ENCODE peak calls at places on chromosomes 12 and 14, in eight cellular contexts. R, V, F, N, S, D, E and G are unnamed samples. For H3K4me1, the result is how much of the 10 kb centered on the place peaks cover.

GRCh38 chr12:76337583-76337982 is 10.6 kb downstream of the BBS10 start:
- DNase-seq in R (no peak), E (no peak), N (no peak), F (peak), S (no peak), D (no peak), V (no peak), G (no peak)

GRCh38 chr12:57893460-57894353 is 47.2 kb upstream of the CTDSP2 start:
- DNase-seq in N (peak), R (peak), E (peak), S (no peak), D (no peak), F (no peak), V (no peak), G (peak)

GRCh38 chr14:102317564-102318248 is 1.8 kb upstream of the ZNF839 start:
- DNase-seq in V (peak), N (peak), F (peak), S (peak), R (peak), D (no peak), E (no peak), G (peak)

GRCh38 chr14:93894992-93895391 is 32.2 kb upstream of the FAM181A start:
- DNase-seq in D (no peak), S (no peak), F (no peak), R (peak), V (no peak), E (peak), N (peak), G (no peak)

GRCh38 chr12:50725011-50725899 is 38.6 kb upstream of the ATF1 start:
- DNase-seq in D (no peak), R (no peak), E (no peak), F (no peak), S (no peak), N (no peak), V (no peak), G (no peak)

GRCh38 chr12:79164890-79165289 is 300.3 kb downstream of the SYT1 start:
- DNase-seq in E (no peak), S (no peak), V (no peak), D (no peak), F (no peak), N (no peak), R (no peak), G (no peak)

GRCh38 chr14:60651936-60652673 is 2.8 kb upstream of the SIX1 start:
- DNase-seq in N (peak), D (no peak), E (peak), S (no peak), F (no peak), R (peak), V (no peak), G (peak)

GRCh38 chr14:99445916-99446315 is 34.7 kb downstream of the SETD3 start:
- DNase-seq in S (no peak), N (no peak), V (no peak), E (no peak), R (no peak), D (no peak), F (no peak), G (no peak)

GRCh38 chr14:22926316-22926715 is 2.9 kb downstream of the PRMT5 start:
- DNase-seq in D (no peak), S (no peak), V (peak), N (no peak), F (peak), E (no peak), R (no peak), G (peak)

GRCh38 chr14:79442776-79443175 is 768.5 kb downstream of the DIO2 start:
- DNase-seq in R (no peak), F (no peak), D (no peak), E (no peak), N (no peak), S (no peak), V (no peak), G (no peak)

GRCh38 chr14:100891051-100891450 is 12.5 kb downstream of the RTL1 start:
- DNase-seq in V (no peak), R (no peak), N (no peak), F (no peak), D (no peak), S (no peak), E (no peak), G (no peak)

GRCh38 chr12:45863332-45863731 is 127.0 kb downstream of the SCAF11 start:
- DNase-seq in D (no peak), F (no peak), E (no peak), V (no peak), N (no peak), S (no peak), R (no peak), G (no peak)

GRCh38 chr12:27960822-27961221 is 11.7 kb downstream of the PTHLH start:
- DNase-seq in E (no peak), R (no peak), F (no peak), D (no peak), V (no peak), S (no peak), N (no peak), G (no peak)

GRCh38 chr14:67665886-67666285 is 8.5 kb downstream of the VTI1B start:
- DNase-seq in V (no peak), F (no peak), N (no peak), S (no peak), E (no peak), R (no peak), D (no peak), G (no peak)

GRCh38 chr12:81974762-81975161 is 215.6 kb upstream of the PPFIA2 start:
- DNase-seq in R (no peak), F (no peak), E (no peak), N (no peak), D (no peak), V (no peak), S (peak), G (no peak)

GRCh38 chr12:124524231-124524925 is 43.0 kb downstream of the NCOR2 start:
- DNase-seq in V (no peak), F (peak), E (no peak), N (no peak), R (no peak), S (no peak), D (no peak), G (no peak)

GRCh38 chr12:46699986-46700385 is 125.8 kb downstream of the SLC38A4 start:
- DNase-seq in N (no peak), E (no peak), F (no peak), S (no peak), V (no peak), R (no peak), D (no peak), G (no peak)

GRCh38 chr12:85804663-85805062 is 31.5 kb downstream of the RASSF9 start:
- DNase-seq in E (no peak), D (no peak), S (no peak), V (no peak), N (no peak), R (no peak), F (no peak), G (no peak)

GRCh38 chr12:115135800-115136211 is 451.8 kb upstream of the TBX3 start:
- DNase-seq in R (no peak), D (no peak), N (no peak), S (no peak), F (no peak), E (no peak), V (no peak), G (peak)

GRCh38 chr14:34018125-34018524 is 67.3 kb upstream of the EGLN3 start:
- DNase-seq in V (no peak), F (no peak), E (no peak), D (no peak), R (no peak), N (no peak), S (no peak), G (no peak)

GRCh38 chr12:72288911-72289310 is 16.7 kb downstream of the TRHDE start:
- DNase-seq in N (no peak), D (no peak), R (no peak), S (no peak), V (no peak), F (no peak), E (no peak), G (no peak)

GRCh38 chr14:85531141-85531593 is 1.2 kb downstream of the FLRT2 start:
- DNase-seq in F (no peak), E (peak), V (no peak), R (peak), S (no peak), N (peak), D (no peak), G (peak)

GRCh38 chr12:100154472-100155247 is 12.0 kb upstream of the BLTP3B start:
- DNase-seq in E (peak), D (peak), R (peak), V (peak), S (peak), F (peak), N (peak), G (peak)

DNA sequence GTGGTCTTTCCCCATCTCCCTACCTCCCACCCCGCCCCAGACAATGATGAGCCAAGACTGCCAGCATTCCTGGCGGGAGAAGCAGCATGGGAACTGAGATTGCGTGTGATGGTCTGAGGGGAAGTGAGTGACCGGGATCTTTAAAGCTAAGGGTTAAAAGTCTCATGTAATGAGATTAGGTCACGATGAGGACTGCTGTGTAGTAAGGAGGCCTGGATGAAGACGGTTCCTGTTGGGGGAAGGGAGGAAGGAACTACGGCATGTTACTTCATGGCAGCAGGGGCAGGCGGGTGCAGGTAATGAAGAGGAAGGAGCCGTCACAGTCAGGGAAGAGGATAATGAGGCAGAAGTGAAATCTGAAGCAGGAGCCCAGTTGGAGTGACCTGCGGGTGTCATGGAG is 243.3 kb upstream of the FKBP4 start:
- DNase-seq in V (no peak), D (no peak), S (no peak), N (no peak), R (no peak), E (no peak), F (no peak), G (no peak)
- H3K4me1 ChIP-seq in V (under half), D (under half), S (under half), N (under half), R (under half), E (under half), F (under half), G (under half)

DNA sequence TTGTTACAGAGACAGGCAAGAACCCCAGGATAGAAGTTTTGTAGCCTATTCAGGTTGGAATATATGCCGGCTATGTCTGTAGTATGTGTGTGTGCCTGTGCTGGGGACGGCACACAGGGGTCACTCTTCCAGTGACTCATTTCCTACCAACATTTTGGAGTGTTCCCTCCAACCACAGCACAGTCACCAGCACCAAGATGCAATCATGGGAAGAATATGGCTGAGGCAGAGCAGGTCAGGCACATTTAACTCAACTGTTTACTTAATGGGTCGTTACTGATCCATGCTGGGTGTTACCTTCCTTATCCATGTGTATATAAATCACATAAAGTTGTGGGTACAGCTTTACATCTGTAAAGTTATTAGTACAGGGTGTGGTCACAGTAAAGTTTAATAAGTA is 178.3 kb downstream of the PRKD1 start:
- DNase-seq in N (no peak), R (no peak), S (no peak), E (no peak), V (no peak), F (peak), D (no peak), G (no peak)
- TF ChIP-seq CTCF in N (no peak), R (no peak), S (no peak), E (no peak), V (no peak), F (no peak), D (no peak), G (no peak)

GRCh38 chr14:89304972-89305703 is 111.9 kb downstream of the FOXN3 start:
- DNase-seq in S (peak), D (no peak), R (peak), V (peak), F (peak), E (peak), N (no peak), G (peak)
- TF ChIP-seq EZH2phosphoT487 in S (no peak), D (no peak), R (no peak), V (no peak), F (no peak), E (no peak), N (no peak), G (no peak)

GRCh38 chr12:1459339-1459738 is 135.0 kb downstream of the FBXL14 start:
- DNase-seq in E (no peak), F (no peak), D (no peak), N (no peak), V (no peak), R (no peak), S (no peak), G (no peak)
- H3K4me1 ChIP-seq in E (under half), F (under half), D (under half), N (under half), V (under half), R (under half), S (under half), G (under half)

GRCh38 chr12:120358412-120359158 is 10.4 kb downstream of the MSI1 start:
- DNase-seq in D (no peak), R (peak), N (peak), E (no peak), F (no peak), S (no peak), V (no peak), G (no peak)
- TF ChIP-seq CTCF in D (peak), R (peak), N (peak), E (no peak), F (peak), S (no peak), V (peak), G (no peak)

GRCh38 chr12:96194901-96195844 is 998 bp downstream of the ELK3 start:
- DNase-seq in S (peak), E (peak), D (peak), F (peak), R (peak), N (peak), V (peak), G (peak)
- TF ChIP-seq EZH2phosphoT487 in S (no peak), E (no peak), D (no peak), F (no peak), R (peak), N (no peak), V (no peak), G (no peak)